ENCODE peak calls at places on chromosomes 4 and X, in eight cellular contexts. One of them, this sample, is unnamed.

GRCh38 chr4:109164011-109164410 is 138.4 kb downstream of the COL25A1 start:
- DNase-seq in NT2/D1: peak; percentile 6
- DNase-seq in AG04450: no peak
- DNase-seq in A549: no peak
- DNase-seq in mammary epithelial cell: no peak
- DNase-seq in GM12864: no peak
- DNase-seq in CD8-positive, alpha-beta T cell: no peak
- DNase-seq in astrocyte of the cerebellum: no peak
- DNase-seq in this sample: peak; percentile 6

GRCh38 chrX:39613508-39613921 is 484.2 kb downstream of the BCOR start:
- DNase-seq in CD8-positive, alpha-beta T cell: no peak
- DNase-seq in mammary epithelial cell: peak; percentile 18
- DNase-seq in A549: no peak
- DNase-seq in AG04450: no peak
- DNase-seq in NT2/D1: peak; percentile 38
- DNase-seq in astrocyte of the cerebellum: no peak
- DNase-seq in GM12864: no peak
- DNase-seq in this sample: no peak

GRCh38 chr4:97664741-97665140 is 478.5 kb downstream of the STPG2 start:
- DNase-seq in CD8-positive, alpha-beta T cell: no peak
- DNase-seq in GM12864: no peak
- DNase-seq in AG04450: no peak
- DNase-seq in NT2/D1: no peak
- DNase-seq in astrocyte of the cerebellum: no peak
- DNase-seq in mammary epithelial cell: no peak
- DNase-seq in A549: no peak
- DNase-seq in this sample: no peak

GRCh38 chr4:152679414-152680281 is at the start of gene TMEM154:
- DNase-seq in GM12864: peak; percentile 73
- DNase-seq in A549: peak; percentile 1
- DNase-seq in mammary epithelial cell: peak; percentile 97
- DNase-seq in AG04450: peak; percentile 21
- DNase-seq in NT2/D1: peak; percentile 43
- DNase-seq in astrocyte of the cerebellum: peak; percentile 36
- DNase-seq in CD8-positive, alpha-beta T cell: peak; percentile 71
- DNase-seq in this sample: peak; percentile 51

GRCh38 chr4:26787461-26788340 is 72.9 kb upstream of the STIM2 start:
- DNase-seq in AG04450: no peak
- DNase-seq in GM12864: no peak
- DNase-seq in astrocyte of the cerebellum: peak; percentile 46
- DNase-seq in A549: peak; percentile 50
- DNase-seq in mammary epithelial cell: peak; percentile 85
- DNase-seq in NT2/D1: peak; percentile 35
- DNase-seq in CD8-positive, alpha-beta T cell: peak; percentile 29
- DNase-seq in this sample: peak; percentile 6

GRCh38 chr4:1547131-1547862 is 136.8 kb downstream of the FAM53A start:
- DNase-seq in mammary epithelial cell: no peak
- DNase-seq in CD8-positive, alpha-beta T cell: no peak
- DNase-seq in AG04450: no peak
- DNase-seq in A549: no peak
- DNase-seq in GM12864: no peak
- DNase-seq in astrocyte of the cerebellum: no peak
- DNase-seq in NT2/D1: no peak
- DNase-seq in this sample: no peak

GRCh38 chr4:186149872-186150271 is 41.5 kb upstream of the CYP4V2 start:
- DNase-seq in AG04450: no peak
- DNase-seq in mammary epithelial cell: no peak
- DNase-seq in A549: peak; percentile 53
- DNase-seq in NT2/D1: no peak
- DNase-seq in GM12864: no peak
- DNase-seq in CD8-positive, alpha-beta T cell: peak; percentile 15
- DNase-seq in astrocyte of the cerebellum: no peak
- DNase-seq in this sample: no peak

GRCh38 chr4:109163493-109163892 is 139.0 kb downstream of the COL25A1 start:
- DNase-seq in mammary epithelial cell: no peak
- DNase-seq in CD8-positive, alpha-beta T cell: no peak
- DNase-seq in AG04450: no peak
- DNase-seq in A549: no peak
- DNase-seq in GM12864: no peak
- DNase-seq in NT2/D1: no peak
- DNase-seq in astrocyte of the cerebellum: no peak
- DNase-seq in this sample: no peak

GRCh38 chr4:106978046-106978774 is 57.9 kb downstream of the DKK2 start:
- DNase-seq in A549: no peak
- DNase-seq in NT2/D1: peak; percentile 3
- DNase-seq in GM12864: no peak
- DNase-seq in mammary epithelial cell: no peak
- DNase-seq in AG04450: no peak
- DNase-seq in astrocyte of the cerebellum: no peak
- DNase-seq in CD8-positive, alpha-beta T cell: no peak
- DNase-seq in this sample: no peak

GRCh38 chr4:87540176-87541058 is 11.2 kb upstream of the SPARCL1 start:
- DNase-seq in AG04450: peak; percentile 15
- DNase-seq in A549: no peak
- DNase-seq in CD8-positive, alpha-beta T cell: no peak
- DNase-seq in GM12864: no peak
- DNase-seq in mammary epithelial cell: no peak
- DNase-seq in NT2/D1: no peak
- DNase-seq in astrocyte of the cerebellum: no peak
- DNase-seq in this sample: no peak

GRCh38 chrX:30618160-30618765 is 35.0 kb upstream of the GK start:
- DNase-seq in GM12864: no peak
- DNase-seq in A549: peak; percentile 26
- DNase-seq in mammary epithelial cell: no peak
- DNase-seq in astrocyte of the cerebellum: no peak
- DNase-seq in NT2/D1: peak; percentile 1
- DNase-seq in AG04450: no peak
- DNase-seq in CD8-positive, alpha-beta T cell: no peak
- DNase-seq in this sample: no peak

GRCh38 chrX:17635231-17635630 is 102.1 kb upstream of the SCML1 start:
- DNase-seq in GM12864: no peak
- DNase-seq in A549: peak; percentile 37
- DNase-seq in AG04450: no peak
- DNase-seq in CD8-positive, alpha-beta T cell: no peak
- DNase-seq in astrocyte of the cerebellum: no peak
- DNase-seq in mammary epithelial cell: no peak
- DNase-seq in NT2/D1: peak; percentile 93
- DNase-seq in this sample: no peak

GRCh38 chrX:39688576-39689373 is 409.0 kb downstream of the BCOR start:
- DNase-seq in CD8-positive, alpha-beta T cell: no peak
- DNase-seq in mammary epithelial cell: peak; percentile 35
- DNase-seq in A549: peak; percentile 24
- DNase-seq in astrocyte of the cerebellum: no peak
- DNase-seq in GM12864: no peak
- DNase-seq in NT2/D1: peak; percentile 60
- DNase-seq in AG04450: no peak
- DNase-seq in this sample: no peak

GRCh38 chr4:145042601-145043000 is 55.4 kb downstream of the ANAPC10 start:
- DNase-seq in NT2/D1: no peak
- DNase-seq in A549: no peak
- DNase-seq in CD8-positive, alpha-beta T cell: no peak
- DNase-seq in astrocyte of the cerebellum: no peak
- DNase-seq in mammary epithelial cell: no peak
- DNase-seq in AG04450: no peak
- DNase-seq in GM12864: no peak
- DNase-seq in this sample: no peak

GRCh38 chr4:56907009-56907408 is 691 bp upstream of the REST start:
- DNase-seq in astrocyte of the cerebellum: no peak
- DNase-seq in AG04450: no peak
- DNase-seq in GM12864: no peak
- DNase-seq in mammary epithelial cell: no peak
- DNase-seq in CD8-positive, alpha-beta T cell: peak; percentile 15
- DNase-seq in A549: no peak
- DNase-seq in NT2/D1: no peak
- DNase-seq in this sample: no peak

GRCh38 chr4:25632135-25632534 is 23.5 kb upstream of the SLC34A2 start:
- DNase-seq in GM12864: no peak
- DNase-seq in CD8-positive, alpha-beta T cell: no peak
- DNase-seq in NT2/D1: no peak
- DNase-seq in astrocyte of the cerebellum: no peak
- DNase-seq in A549: peak; percentile 44
- DNase-seq in AG04450: no peak
- DNase-seq in mammary epithelial cell: no peak
- DNase-seq in this sample: no peak

GRCh38 chrX:50100188-50100587 is 100.6 kb downstream of the AKAP4 start:
- DNase-seq in mammary epithelial cell: peak; percentile 2
- DNase-seq in CD8-positive, alpha-beta T cell: no peak
- DNase-seq in A549: peak; percentile 5
- DNase-seq in GM12864: no peak
- DNase-seq in AG04450: no peak
- DNase-seq in astrocyte of the cerebellum: no peak
- DNase-seq in NT2/D1: no peak
- DNase-seq in this sample: no peak

DNA sequence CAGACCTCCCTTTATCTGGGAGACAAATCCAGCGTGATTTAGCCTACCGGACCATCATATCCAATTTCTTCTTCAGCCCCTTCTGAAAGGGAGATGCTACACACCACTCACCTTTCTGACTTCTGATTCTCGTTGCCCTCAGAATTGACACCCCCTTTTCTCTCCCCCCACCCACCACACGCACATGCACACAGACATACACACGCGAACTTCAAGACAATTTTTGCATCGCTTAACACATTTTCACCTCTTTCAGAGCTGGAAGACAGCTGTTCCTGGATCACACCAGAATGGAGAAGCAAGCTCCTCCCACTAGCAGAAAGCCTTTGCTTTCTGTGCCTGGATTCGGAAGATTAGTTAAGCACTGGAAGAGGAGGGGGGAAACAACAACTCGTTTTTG is 1.0 kb upstream of the SNCA start:
- DNase-seq in CD8-positive, alpha-beta T cell: no peak
- DNase-seq in NT2/D1: no peak
- DNase-seq in A549: no peak
- DNase-seq in astrocyte of the cerebellum: no peak
- DNase-seq in AG04450: no peak
- DNase-seq in GM12864: no peak
- DNase-seq in mammary epithelial cell: peak; percentile 44
- DNase-seq in this sample: no peak
- H3K4me3 ChIP-seq in CD8-positive, alpha-beta T cell: peak overlapping the region; percentile 47
- H3K4me3 ChIP-seq in NT2/D1: peak overlapping the region; percentile 60
- H3K4me3 ChIP-seq in A549: peak overlapping the region; percentile 45
- H3K4me3 ChIP-seq in astrocyte of the cerebellum: peak overlapping the region; percentile 70
- H3K4me3 ChIP-seq in AG04450: no peak overlapping the region
- H3K4me3 ChIP-seq in GM12864: no peak overlapping the region
- H3K4me3 ChIP-seq in mammary epithelial cell: peak overlapping the region; percentile 72
- H3K4me3 ChIP-seq in this sample: peak overlapping the region; percentile 65

GRCh38 chr4:71095141-71095939 is 101.9 kb downstream of the DCK start:
- DNase-seq in astrocyte of the cerebellum: no peak
- DNase-seq in GM12864: no peak
- DNase-seq in CD8-positive, alpha-beta T cell: no peak
- DNase-seq in A549: no peak
- DNase-seq in AG04450: no peak
- DNase-seq in NT2/D1: no peak
- DNase-seq in mammary epithelial cell: no peak
- DNase-seq in this sample: no peak
- H3K4me3 ChIP-seq in astrocyte of the cerebellum: no peak overlapping the region
- H3K4me3 ChIP-seq in GM12864: no peak overlapping the region
- H3K4me3 ChIP-seq in CD8-positive, alpha-beta T cell: no peak overlapping the region
- H3K4me3 ChIP-seq in A549: no peak overlapping the region
- H3K4me3 ChIP-seq in AG04450: no peak overlapping the region
- H3K4me3 ChIP-seq in NT2/D1: no peak overlapping the region
- H3K4me3 ChIP-seq in mammary epithelial cell: no peak overlapping the region
- H3K4me3 ChIP-seq in this sample: no peak overlapping the region

DNA sequence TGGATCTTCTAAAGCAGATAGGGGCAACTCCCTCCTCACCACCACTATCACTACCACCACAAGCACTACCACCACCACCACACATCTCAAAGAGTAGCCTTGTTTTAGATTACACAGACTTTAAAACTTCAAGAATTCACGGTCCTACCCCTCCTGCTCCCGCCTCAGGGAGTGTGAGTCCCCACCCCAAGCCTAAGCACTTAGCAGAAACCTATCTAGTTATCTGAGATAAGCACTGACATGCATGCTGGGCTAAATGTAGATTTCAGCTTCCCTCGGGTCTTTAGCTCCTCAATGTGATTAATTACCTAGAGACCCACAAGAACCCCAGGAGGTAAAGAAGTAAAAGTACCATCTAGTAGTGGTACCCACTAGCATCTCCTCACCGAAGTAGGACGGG is 775 bp downstream of the AMOT start:
- DNase-seq in mammary epithelial cell: no peak
- DNase-seq in AG04450: no peak
- DNase-seq in CD8-positive, alpha-beta T cell: no peak
- DNase-seq in astrocyte of the cerebellum: no peak
- DNase-seq in A549: no peak
- DNase-seq in GM12864: no peak
- DNase-seq in NT2/D1: no peak
- DNase-seq in this sample: no peak
- H3K4me3 ChIP-seq in mammary epithelial cell: no peak overlapping the region
- H3K4me3 ChIP-seq in AG04450: peak overlapping the region; percentile 77
- H3K4me3 ChIP-seq in CD8-positive, alpha-beta T cell: peak overlapping the region; percentile 76
- H3K4me3 ChIP-seq in astrocyte of the cerebellum: peak overlapping the region; percentile 65
- H3K4me3 ChIP-seq in A549: no peak overlapping the region
- H3K4me3 ChIP-seq in GM12864: no peak overlapping the region
- H3K4me3 ChIP-seq in NT2/D1: peak overlapping the region; percentile 66
- H3K4me3 ChIP-seq in this sample: peak overlapping the region; percentile 73

GRCh38 chrX:41449615-41450014 is 2.5 kb downstream of the NYX start:
- DNase-seq in NT2/D1: no peak
- DNase-seq in CD8-positive, alpha-beta T cell: no peak
- DNase-seq in A549: no peak
- DNase-seq in astrocyte of the cerebellum: no peak
- DNase-seq in mammary epithelial cell: peak; percentile 19
- DNase-seq in AG04450: no peak
- DNase-seq in GM12864: no peak
- DNase-seq in this sample: no peak

GRCh38 chrX:41447897-41448296 is 754 bp downstream of the NYX start:
- DNase-seq in GM12864: no peak
- DNase-seq in astrocyte of the cerebellum: no peak
- DNase-seq in NT2/D1: no peak
- DNase-seq in CD8-positive, alpha-beta T cell: no peak
- DNase-seq in mammary epithelial cell: no peak
- DNase-seq in AG04450: no peak
- DNase-seq in A549: no peak
- DNase-seq in this sample: no peak

GRCh38 chrX:41449138-41449537 is 2.0 kb downstream of the NYX start:
- DNase-seq in NT2/D1: no peak
- DNase-seq in A549: no peak
- DNase-seq in mammary epithelial cell: no peak
- DNase-seq in astrocyte of the cerebellum: no peak
- DNase-seq in AG04450: no peak
- DNase-seq in GM12864: no peak
- DNase-seq in CD8-positive, alpha-beta T cell: no peak
- DNase-seq in this sample: no peak

GRCh38 chrX:41452972-41453371 is 5.8 kb downstream of the NYX start:
- DNase-seq in GM12864: no peak
- DNase-seq in NT2/D1: no peak
- DNase-seq in CD8-positive, alpha-beta T cell: no peak
- DNase-seq in AG04450: no peak
- DNase-seq in mammary epithelial cell: no peak
- DNase-seq in astrocyte of the cerebellum: peak; percentile 87
- DNase-seq in A549: no peak
- DNase-seq in this sample: no peak

DNA sequence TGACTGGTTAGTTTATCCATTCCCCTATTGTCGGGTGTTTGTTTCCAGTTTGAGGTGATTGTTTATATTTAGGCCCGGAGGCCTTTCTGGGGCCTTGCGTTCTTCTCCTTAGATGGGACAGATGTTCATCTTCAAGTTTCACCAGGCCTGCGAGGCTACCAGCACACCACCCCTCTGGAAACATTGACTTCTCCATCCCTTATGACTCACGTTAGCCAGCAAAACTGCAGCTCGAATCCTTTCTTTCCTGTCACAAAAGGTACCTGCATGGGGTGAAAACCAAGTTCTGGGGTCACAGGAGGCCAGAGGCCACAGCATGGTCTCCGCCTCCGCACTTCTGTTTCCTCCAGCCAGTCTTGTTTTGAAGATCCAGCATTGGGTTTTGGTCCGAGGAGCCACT is 5.4 kb downstream of the NYX start:
- DNase-seq in AG04450: no peak
- DNase-seq in astrocyte of the cerebellum: no peak
- DNase-seq in GM12864: no peak
- DNase-seq in CD8-positive, alpha-beta T cell: no peak
- DNase-seq in NT2/D1: no peak
- DNase-seq in mammary epithelial cell: no peak
- DNase-seq in A549: no peak
- DNase-seq in this sample: no peak
- H3K4me3 ChIP-seq in AG04450: no peak overlapping the region
- H3K4me3 ChIP-seq in astrocyte of the cerebellum: no peak overlapping the region
- H3K4me3 ChIP-seq in GM12864: no peak overlapping the region
- H3K4me3 ChIP-seq in CD8-positive, alpha-beta T cell: no peak overlapping the region
- H3K4me3 ChIP-seq in NT2/D1: no peak overlapping the region
- H3K4me3 ChIP-seq in mammary epithelial cell: no peak overlapping the region
- H3K4me3 ChIP-seq in A549: no peak overlapping the region
- H3K4me3 ChIP-seq in this sample: no peak overlapping the region

This sample was measured in epithelial cell of proximal tubule.